ENCODE peak calls at places on chromosome 9, in five cellular contexts. P is NCI-H1092 treated with DMSO at 0.1 percent for 48 hours, I is mucosa of gallbladder, J is A172, O is Caki2. R is an unnamed sample.

GRCh38 chr9:88090151-88090581 is 48.1 kb downstream of the SPATA31C2 start:
- DNase-seq in P (no peak), I (peak), J (no peak), O (no peak), R (no peak)

GRCh38 chr9:35680331-35681105 is 6.8 kb downstream of the CA9 start:
- DNase-seq in P (no peak), I (no peak), J (no peak), O (no peak), R (no peak)

GRCh38 chr9:109319631-109320233 is 1.1 kb downstream of the EPB41L4B start:
- DNase-seq in P (peak), I (no peak), J (no peak), O (no peak), R (no peak)

GRCh38 chr9:111120526-111120925 is 82.3 kb upstream of the LPAR1 start:
- DNase-seq in P (no peak), I (no peak), J (no peak), O (no peak), R (no peak)

GRCh38 chr9:129962889-129963703 is 79.9 kb downstream of the FNBP1 start:
- DNase-seq in P (no peak), I (peak), J (peak), O (no peak), R (peak)

GRCh38 chr9:27371382-27371781 is 74.4 kb upstream of the EQTN start:
- DNase-seq in P (peak), I (peak), J (peak), O (peak), R (no peak)

GRCh38 chr9:77763566-77763965 is 115.4 kb upstream of the GNA14 start:
- DNase-seq in P (no peak), I (no peak), J (no peak), O (no peak), R (no peak)

GRCh38 chr9:136448655-136449054 is 9.0 kb upstream of the INPP5E start:
- DNase-seq in P (no peak), I (no peak), J (no peak), O (no peak), R (no peak)

GRCh38 chr9:17795708-17796107 is 216.8 kb downstream of the SH3GL2 start:
- DNase-seq in P (no peak), I (no peak), J (peak), O (no peak), R (no peak)

GRCh38 chr9:114235113-114235589 is 79.8 kb downstream of the COL27A1 start:
- DNase-seq in P (no peak), I (no peak), J (no peak), O (no peak), R (no peak)

GRCh38 chr9:114488398-114489129 is 16.7 kb downstream of the WHRN start:
- DNase-seq in P (no peak), I (no peak), J (no peak), O (no peak), R (no peak)

GRCh38 chr9:130930804-130931349 is 8.2 kb downstream of the FIBCD1 start:
- DNase-seq in P (no peak), I (no peak), J (no peak), O (no peak), R (no peak)

GRCh38 chr9:89465726-89466308 is 32.1 kb downstream of the SEMA4D start:
- DNase-seq in P (no peak), I (no peak), J (no peak), O (no peak), R (no peak)

GRCh38 chr9:91500509-91501011 is 76.9 kb upstream of the NFIL3 start:
- DNase-seq in P (no peak), I (no peak), J (peak), O (peak), R (peak)

GRCh38 chr9:81861644-81862043 is 66.6 kb upstream of the SPATA31D4 start:
- DNase-seq in P (no peak), I (no peak), J (peak), O (no peak), R (no peak)

GRCh38 chr9:93183663-93184438 is at the start of gene WNK2:
- DNase-seq in P (peak), I (no peak), J (no peak), O (no peak), R (peak)

GRCh38 chr9:76987594-76988200 is 31.8 kb upstream of the FOXB2 start:
- DNase-seq in P (peak), I (peak), J (peak), O (peak), R (peak)

GRCh38 chr9:2676466-2676865 is 40.8 kb upstream of the KCNV2 start:
- DNase-seq in P (no peak), I (no peak), J (no peak), O (no peak), R (no peak)

GRCh38 chr9:129235931-129236331 is 57.9 kb upstream of the IER5L start:
- DNase-seq in P (no peak), I (no peak), J (no peak), O (no peak), R (peak)

GRCh38 chr9:133763272-133764183 is 25.4 kb upstream of the SARDH start:
- DNase-seq in P (no peak), I (peak), J (peak), O (no peak), R (no peak)

GRCh38 chr9:137880160-137880975 is 2.8 kb downstream of the CACNA1B start:
- DNase-seq in P (no peak), I (no peak), J (peak), O (no peak), R (no peak)

GRCh38 chr9:99059074-99059894 is 45.6 kb upstream of the TGFBR1 start:
- DNase-seq in P (no peak), I (no peak), J (peak), O (no peak), R (no peak)

GRCh38 chr9:99411068-99411467 is 189.0 kb downstream of the SEC61B start:
- DNase-seq in P (no peak), I (no peak), J (no peak), O (no peak), R (no peak)

R was measured in SW480.